ENCODE peak calls at places on chromosomes 6 and 20, in four cellular contexts. B, V, U and X are unnamed samples.

GRCh38 chr6:156988276-156989158 is 211.3 kb downstream of the ARID1B start:
- DNase-seq in V (peak; percentile 57), U (peak; percentile 75), B (peak; percentile 47), X (peak; percentile 39)

GRCh38 chr20:20820104-20820503 is 107.7 kb upstream of the RALGAPA2 start:
- DNase-seq in U (peak; percentile 49), V (no peak), B (peak; percentile 84), X (peak; percentile 68)

GRCh38 chr20:47784599-47785320 is 521 bp downstream of the SULF2 start:
- DNase-seq in B (peak; percentile 69), U (no peak), V (no peak), X (peak; percentile 50)

GRCh38 chr20:52313335-52313963 is 121.9 kb upstream of the ZFP64 start:
- DNase-seq in V (no peak), B (peak; percentile 79), U (no peak), X (peak; percentile 60)

GRCh38 chr6:46044876-46045617 is 29.4 kb upstream of the CLIC5 start:
- DNase-seq in B (no peak), V (no peak), U (no peak), X (no peak)

GRCh38 chr6:87588756-87589407 is 905 bp downstream of the RARS2 start:
- DNase-seq in V (no peak), U (no peak), B (no peak), X (no peak)

GRCh38 chr20:4956200-4956810 is 45.0 kb downstream of the SLC23A2 start:
- DNase-seq in B (peak; percentile 81), V (no peak), U (peak; percentile 43), X (peak; percentile 76)

GRCh38 chr6:170175644-170176620 is 114.9 kb downstream of the DLL1 start:
- DNase-seq in B (no peak), V (no peak), U (no peak), X (no peak)

GRCh38 chr6:121260651-121261102 is 73.6 kb downstream of the TBC1D32 start:
- DNase-seq in V (no peak), U (no peak), B (no peak), X (no peak)

GRCh38 chr6:157962601-157963084 is 19.0 kb upstream of the SYNJ2 start:
- DNase-seq in U (peak; percentile 69), B (no peak), V (no peak), X (no peak)

GRCh38 chr6:138492871-138493270 is 6.4 kb downstream of the NHSL1 start:
- DNase-seq in U (no peak), B (no peak), V (no peak), X (no peak)

GRCh38 chr6:11139051-11139960 is 27.8 kb upstream of the ERVFRD-1 start:
- DNase-seq in V (no peak), B (no peak), U (no peak), X (no peak)

GRCh38 chr20:3067139-3068009 is 4.0 kb upstream of the OXT start:
- DNase-seq in B (no peak), U (no peak), V (no peak), X (no peak)

GRCh38 chr6:100296810-100297544 is 167.7 kb downstream of the SIM1 start:
- DNase-seq in U (no peak), V (no peak), B (no peak), X (peak; percentile 50)

GRCh38 chr6:1495344-1495743 is 106.0 kb downstream of the FOXF2 start:
- DNase-seq in V (no peak), U (no peak), B (no peak), X (no peak)

GRCh38 chr6:168102093-168102985 is 23.3 kb upstream of the FRMD1 start:
- DNase-seq in U (no peak), B (peak; percentile 52), V (no peak), X (no peak)

GRCh38 chr6:168099201-168100010 is 20.4 kb upstream of the FRMD1 start:
- DNase-seq in U (no peak), V (no peak), B (peak; percentile 51), X (no peak)

GRCh38 chr6:168101201-168102092 is 22.4 kb upstream of the FRMD1 start:
- DNase-seq in U (no peak), B (peak; percentile 58), V (no peak), X (no peak)

GRCh38 chr6:168100011-168100802 is 21.2 kb upstream of the FRMD1 start:
- DNase-seq in V (no peak), U (no peak), B (no peak), X (no peak)

GRCh38 chr6:168100803-168101095 is 21.7 kb upstream of the FRMD1 start:
- DNase-seq in U (no peak), V (no peak), B (no peak), X (no peak)
- TF ChIP-seq JUNB in U (no peak), V (no peak), B (no peak), X (no peak)

GRCh38 chr20:11267762-11268335 is 594.0 kb upstream of the JAG1 start:
- DNase-seq in B (no peak), V (no peak), U (no peak), X (no peak)

GRCh38 chr20:11270566-11270965 is 596.8 kb upstream of the JAG1 start:
- DNase-seq in U (no peak), V (no peak), B (peak; percentile 20), X (no peak)

GRCh38 chr20:11267131-11267761 is 593.4 kb upstream of the JAG1 start:
- DNase-seq in V (peak; percentile 79), B (peak; percentile 46), U (peak; percentile 13), X (peak; percentile 79)

GRCh38 chr20:11271319-11271718 is 597.5 kb upstream of the JAG1 start:
- DNase-seq in V (no peak), U (no peak), B (peak; percentile 84), X (peak; percentile 30)

GRCh38 chr20:11266571-11266970 is 592.8 kb upstream of the JAG1 start:
- DNase-seq in V (no peak), U (no peak), B (no peak), X (no peak)
- H2AFZ ChIP-seq in V (no peak overlapping the region), U (no peak overlapping the region), B (no peak overlapping the region), X (no peak overlapping the region)

GRCh38 chr6:31529329-31530150 is 778 bp downstream of the MCCD1 start:
- DNase-seq in B (peak; percentile 38), U (no peak), V (no peak), X (peak; percentile 79)
- TF ChIP-seq JUNB in B (no peak), U (no peak), V (no peak), X (no peak)

DNA sequence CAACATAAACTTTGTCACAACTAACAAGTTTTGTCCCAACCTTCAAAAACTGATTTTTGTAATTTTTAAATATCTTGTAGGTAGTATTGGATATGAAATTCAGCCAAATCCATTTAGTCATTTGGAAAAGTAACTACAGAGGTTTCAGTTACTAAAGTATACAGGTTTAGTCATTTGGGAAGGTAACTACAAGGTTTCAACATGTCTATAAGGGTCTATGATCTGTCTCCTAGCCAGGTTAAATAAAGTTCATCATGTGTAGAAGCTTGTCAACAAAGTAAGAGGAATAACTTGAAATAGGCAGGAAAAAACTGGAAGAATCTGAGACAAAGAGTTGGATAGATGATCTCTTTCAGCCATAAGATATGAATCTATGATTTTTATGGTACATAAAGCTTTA is 229.8 kb downstream of the COL12A1 start:
- DNase-seq in B (no peak), V (no peak), U (no peak), X (no peak)
- H2AFZ ChIP-seq in B (no peak overlapping the region), V (no peak overlapping the region), U (no peak overlapping the region), X (no peak overlapping the region)

DNA sequence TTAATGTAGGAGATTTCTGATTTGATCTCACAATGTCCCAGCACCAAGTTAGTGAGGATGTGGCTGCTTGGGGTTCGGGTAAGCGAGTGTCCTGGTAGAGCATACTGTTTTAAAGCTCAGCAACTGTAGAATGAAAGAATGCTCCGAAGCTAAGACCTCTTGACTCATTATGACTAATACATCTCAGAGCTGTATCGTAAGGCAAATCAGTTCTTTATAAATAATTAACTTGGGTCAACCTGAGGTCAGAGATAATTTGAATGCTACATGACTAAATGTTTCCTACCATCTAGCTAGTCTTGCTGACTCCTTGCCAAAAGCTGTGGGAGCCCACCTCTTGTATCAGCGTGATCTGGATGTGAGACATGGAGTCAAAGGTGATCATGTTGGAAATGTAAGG is 128.8 kb upstream of the PDE7B start:
- DNase-seq in U (no peak), B (no peak), V (no peak), X (peak; percentile 5)
- TF ChIP-seq JUNB in U (no peak), B (no peak), V (no peak), X (no peak)

GRCh38 chr6:154516276-154516675 is 5.8 kb upstream of the CNKSR3 start:
- DNase-seq in V (no peak), B (no peak), U (no peak), X (no peak)
- H2AFZ ChIP-seq in V (no peak overlapping the region), B (no peak overlapping the region), U (peak overlapping the region; percentile 67), X (no peak overlapping the region)

GRCh38 chr6:489001-489400 is 97.4 kb downstream of the IRF4 start:
- DNase-seq in V (no peak), U (no peak), B (no peak), X (no peak)

GRCh38 chr6:490251-491037 is 98.9 kb downstream of the IRF4 start:
- DNase-seq in U (peak; percentile 49), B (no peak), V (peak; percentile 39), X (no peak)

GRCh38 chr6:487956-488355 is 96.4 kb downstream of the IRF4 start:
- DNase-seq in V (no peak), B (no peak), U (no peak), X (no peak)

GRCh38 chr6:491233-491632 is 99.7 kb downstream of the IRF4 start:
- DNase-seq in V (no peak), B (no peak), U (no peak), X (no peak)

GRCh38 chr6:489762-490161 is 98.2 kb downstream of the IRF4 start:
- DNase-seq in V (no peak), U (no peak), B (no peak), X (no peak)
- TF ChIP-seq JUNB in V (no peak), U (no peak), B (no peak), X (no peak)